ENCODE peak calls at places on chromosome 1, in eight cellular contexts. G is A549, C is breast epithelium, O is Daoy, S is H54, J is amniotic epithelial cell, N is fibroblast of mammary gland, A is ACHN. Q is an unnamed sample.
A peak's percentile ranks its signal among the peaks of the same experiment; 100 is the strongest.

GRCh38 chr1:200323856-200324400 is 85.9 kb downstream of the ZNF281 start:
- DNase-seq in N (peak; percentile 65), J (peak; percentile 87), G (no peak), C (no peak), A (no peak), O (no peak), S (no peak), Q (peak; percentile 48)

GRCh38 chr1:238205045-238205662 is 314.4 kb upstream of the ZP4 start:
- DNase-seq in O (no peak), A (no peak), S (no peak), C (no peak), N (no peak), G (no peak), J (no peak), Q (no peak)

GRCh38 chr1:245156736-245157505 is 2.1 kb downstream of the KIF26B start:
- DNase-seq in O (peak; percentile 78), J (peak; percentile 34), N (peak; percentile 19), C (no peak), A (peak; percentile 20), S (no peak), G (no peak), Q (no peak)

GRCh38 chr1:240086726-240087125 is 5.0 kb upstream of the FMN2 start:
- DNase-seq in G (no peak), J (no peak), O (no peak), S (no peak), C (no peak), N (no peak), A (no peak), Q (no peak)

GRCh38 chr1:247936415-247936814 is 11.7 kb downstream of the OR2AJ1 start:
- DNase-seq in J (no peak), C (no peak), O (no peak), S (no peak), G (no peak), A (no peak), N (no peak), Q (no peak)

GRCh38 chr1:221478050-221478949 is 263.6 kb downstream of the DUSP10 start:
- DNase-seq in S (peak; percentile 26), J (peak; percentile 94), G (peak; percentile 79), N (peak; percentile 90), C (peak; percentile 53), A (peak; percentile 86), O (peak; percentile 90), Q (peak; percentile 80)

GRCh38 chr1:54837002-54837853 is 36.1 kb upstream of the TTC22 start:
- DNase-seq in J (no peak), N (no peak), S (no peak), A (no peak), C (peak; percentile 9), O (no peak), G (no peak), Q (no peak)

GRCh38 chr1:109739738-109740614 is 862 bp downstream of the GSTM3 start:
- DNase-seq in C (peak; percentile 89), S (peak; percentile 77), J (peak; percentile 49), A (peak; percentile 66), N (peak; percentile 45), G (peak; percentile 56), O (peak; percentile 87), Q (peak; percentile 63)

GRCh38 chr1:22915816-22916468 is 56.7 kb downstream of the LACTBL1 start:
- DNase-seq in G (no peak), A (no peak), C (no peak), J (no peak), N (no peak), S (no peak), O (no peak), Q (no peak)

GRCh38 chr1:224734261-224734935 is 118.3 kb downstream of the CNIH3 start:
- DNase-seq in N (no peak), C (no peak), O (no peak), S (no peak), A (no peak), J (no peak), G (no peak), Q (no peak)